ENCODE peak calls at places on chromosome 3, in six cellular contexts. C is cerebellum; S is T-helper 9 cell; Y is hippocampal formation; I is activated naive CD4-positive, alpha-beta T cell; F is activated CD8-positive, alpha-beta T cell treated with anti-CD3 and anti-CD28 coated beads, Interleukin-2, amount 10 ng/mL, durations not matched to agents 7 days and 5 days. D is an unnamed sample.

GRCh38 chr3:14210843-14211594 is 32.4 kb downstream of the LSM3 start:
- DNase-seq in F (no peak), S (no peak), C (no peak), Y (no peak), I (no peak), D (no peak)

GRCh38 chr3:193946945-193947344 is 189.0 kb upstream of the HES1 start:
- DNase-seq in Y (no peak), I (no peak), C (no peak), F (no peak), S (no peak), D (no peak)

GRCh38 chr3:54967586-54968244 is 39.9 kb upstream of the LRTM1 start:
- DNase-seq in I (no peak), Y (no peak), S (no peak), C (no peak), F (no peak), D (no peak)

GRCh38 chr3:138761002-138761401 is 73.7 kb downstream of the PIK3CB start:
- DNase-seq in I (no peak), C (no peak), F (no peak), Y (no peak), S (no peak), D (no peak)

GRCh38 chr3:52822363-52822762 is 8.1 kb downstream of the ITIH4 start:
- DNase-seq in I (no peak), C (no peak), F (no peak), Y (no peak), S (no peak), D (no peak)

GRCh38 chr3:149706905-149707304 is 45.4 kb downstream of the COMMD2 start:
- DNase-seq in Y (no peak), I (no peak), F (no peak), C (no peak), S (no peak), D (no peak)

GRCh38 chr3:47394867-47395266 is 14.0 kb downstream of the PTPN23 start:
- DNase-seq in Y (peak), S (no peak), I (no peak), C (peak), F (no peak), D (no peak)

GRCh38 chr3:171044384-171044783 is 17.9 kb upstream of the SLC2A2 start:
- DNase-seq in C (no peak), F (no peak), S (no peak), I (no peak), Y (no peak), D (no peak)

GRCh38 chr3:41717591-41718093 is 244.3 kb downstream of the ULK4 start:
- DNase-seq in I (no peak), C (no peak), F (no peak), Y (no peak), S (no peak), D (no peak)

GRCh38 chr3:28575100-28575747 is 226.6 kb upstream of the AZI2 start:
- DNase-seq in S (no peak), I (no peak), F (no peak), C (no peak), Y (no peak), D (peak)

GRCh38 chr3:123169492-123169929 is 32.2 kb upstream of the SEC22A start:
- DNase-seq in Y (no peak), C (no peak), S (no peak), I (no peak), F (no peak), D (no peak)

GRCh38 chr3:109545746-109546145 is 208.4 kb upstream of the DPPA4 start:
- DNase-seq in F (no peak), C (no peak), S (no peak), I (no peak), Y (no peak), D (no peak)

GRCh38 chr3:148990211-148990610 is 1.1 kb upstream of the GYG1 start:
- DNase-seq in F (no peak), C (no peak), S (no peak), Y (no peak), I (no peak), D (no peak)

D was measured in nephron progenitor cell.